ENCODE peak calls at places on chromosomes 7 and 10, in four cellular contexts. P is T-cell, W is endothelial cell, M is hypothalamus. K is an unnamed sample.

GRCh38 chr7:105675873-105676484 is 94.7 kb upstream of the EFCAB10 start:
- DNase-seq in W (no peak), M (no peak), P (peak; percentile 72), K (no peak)

GRCh38 chr7:22985436-22985835 is 28.5 kb downstream of the HYCC1 start:
- DNase-seq in M (no peak), W (no peak), P (no peak), K (no peak)

GRCh38 chr10:94997763-94998174 is 59.3 kb downstream of the CYP2C9 start:
- DNase-seq in W (no peak), P (no peak), M (no peak), K (no peak)

GRCh38 chr7:29329686-29330085 is 135.1 kb downstream of the CHN2 start:
- DNase-seq in W (no peak), M (no peak), P (no peak), K (no peak)

GRCh38 chr7:85025312-85025756 is 161.5 kb downstream of the SEMA3D start:
- DNase-seq in P (no peak), M (no peak), W (no peak), K (no peak)

GRCh38 chr10:18087398-18087797 is 52.8 kb upstream of the CACNB2 start:
- DNase-seq in P (no peak), M (no peak), W (no peak), K (peak; percentile 12)

GRCh38 chr7:20021834-20022233 is 195.3 kb downstream of the MACC1 start:
- DNase-seq in M (no peak), P (no peak), W (no peak), K (no peak)

GRCh38 chr10:49431426-49431825 is 35.5 kb upstream of the DRGX start:
- DNase-seq in M (no peak), P (no peak), W (no peak), K (no peak)

GRCh38 chr7:157124655-157125054 is 14.1 kb upstream of the UBE3C start:
- DNase-seq in M (no peak), W (no peak), P (no peak), K (no peak)

GRCh38 chr7:132783824-132784223 is 207.6 kb upstream of the PLXNA4 start:
- DNase-seq in W (no peak), P (no peak), M (no peak), K (no peak)

GRCh38 chr10:132868995-132869394 is 73.4 kb downstream of the CFAP46 start:
- DNase-seq in P (no peak), W (no peak), M (no peak), K (no peak)

GRCh38 chr10:96043157-96043894 is at the start of gene CCNJ:
- DNase-seq in W (peak; percentile 92), M (peak; percentile 80), P (peak; percentile 83), K (peak; percentile 79)

GRCh38 chr10:123945506-123945905 is 53.9 kb upstream of the CPXM2 start:
- DNase-seq in P (no peak), M (no peak), W (no peak), K (no peak)

GRCh38 chr10:11757452-11757819 is 15.3 kb downstream of the ECHDC3 start:
- DNase-seq in W (no peak), M (no peak), P (no peak), K (no peak)

GRCh38 chr10:126017961-126018560 is 121.7 kb downstream of the FANK1 start:
- DNase-seq in W (no peak), P (no peak), M (no peak), K (no peak)

GRCh38 chr10:70822421-70822820 is 6.7 kb downstream of the SGPL1 start:
- DNase-seq in M (no peak), W (no peak), P (no peak), K (no peak)

GRCh38 chr7:70565723-70566122 is 566.2 kb upstream of the GALNT17 start:
- DNase-seq in P (no peak), M (no peak), W (no peak), K (no peak)

GRCh38 chr7:29946428-29947186 is 43.0 kb downstream of the SCRN1 start:
- DNase-seq in M (no peak), P (no peak), W (peak; percentile 31), K (peak; percentile 18)

GRCh38 chr10:72740526-72740925 is 48.6 kb downstream of the MCU start:
- DNase-seq in P (no peak), W (no peak), M (no peak), K (no peak)

GRCh38 chr7:107446531-107446930 is 23.3 kb upstream of the GPR22 start:
- DNase-seq in P (no peak), W (no peak), M (no peak), K (no peak)

GRCh38 chr10:44292390-44293002 is 92.4 kb downstream of the CXCL12 start:
- DNase-seq in W (no peak), M (no peak), P (no peak), K (no peak)

GRCh38 chr7:24290004-24290641 is 6.1 kb downstream of the NPY start:
- DNase-seq in P (peak; percentile 12), W (peak; percentile 24), M (no peak), K (no peak)

GRCh38 chr7:35366167-35367155 is 112.6 kb upstream of the TBX20 start:
- DNase-seq in M (no peak), P (no peak), W (no peak), K (no peak)

K was measured in substantia nigra.